ENCODE peak calls at places on chromosomes 1 and 21, in nine cellular contexts. One of them, this sample, is unnamed.

GRCh38 chr21:36747815-36748381 is 49.0 kb downstream of the SIM2 start:
- DNase-seq in uterus: no peak
- DNase-seq in cardiac fibroblast: peak
- DNase-seq in BJ: no peak
- DNase-seq in astrocyte of the spinal cord: no peak
- DNase-seq in GM23248: peak
- DNase-seq in PC-3: no peak
- DNase-seq in adrenal gland: peak
- DNase-seq in lung: no peak
- DNase-seq in this sample: no peak

GRCh38 chr1:19315378-19316206 is 3.5 kb downstream of the SLC66A1 start:
- DNase-seq in uterus: no peak
- DNase-seq in cardiac fibroblast: peak
- DNase-seq in BJ: no peak
- DNase-seq in astrocyte of the spinal cord: no peak
- DNase-seq in GM23248: peak
- DNase-seq in PC-3: peak
- DNase-seq in adrenal gland: no peak
- DNase-seq in lung: no peak
- DNase-seq in this sample: no peak

GRCh38 chr1:23570001-23570691 is 10.8 kb upstream of the ID3 start:
- DNase-seq in uterus: no peak
- DNase-seq in cardiac fibroblast: no peak
- DNase-seq in BJ: no peak
- DNase-seq in astrocyte of the spinal cord: no peak
- DNase-seq in GM23248: no peak
- DNase-seq in PC-3: no peak
- DNase-seq in adrenal gland: no peak
- DNase-seq in lung: no peak
- DNase-seq in this sample: no peak

GRCh38 chr21:45575993-45576837 is 34.0 kb upstream of the SLC19A1 start:
- DNase-seq in uterus: no peak
- DNase-seq in cardiac fibroblast: no peak
- DNase-seq in BJ: no peak
- DNase-seq in astrocyte of the spinal cord: no peak
- DNase-seq in GM23248: no peak
- DNase-seq in PC-3: no peak
- DNase-seq in adrenal gland: peak
- DNase-seq in lung: no peak
- DNase-seq in this sample: no peak

GRCh38 chr1:233393084-233393840 is 65.7 kb downstream of the MAP3K21 start:
- DNase-seq in uterus: no peak
- DNase-seq in cardiac fibroblast: no peak
- DNase-seq in BJ: no peak
- DNase-seq in astrocyte of the spinal cord: no peak
- DNase-seq in GM23248: no peak
- DNase-seq in PC-3: no peak
- DNase-seq in adrenal gland: no peak
- DNase-seq in lung: no peak
- DNase-seq in this sample: no peak

GRCh38 chr1:170678196-170678595 is 14.3 kb downstream of the PRRX1 start:
- DNase-seq in uterus: no peak
- DNase-seq in cardiac fibroblast: no peak
- DNase-seq in BJ: no peak
- DNase-seq in astrocyte of the spinal cord: no peak
- DNase-seq in GM23248: peak
- DNase-seq in PC-3: no peak
- DNase-seq in adrenal gland: no peak
- DNase-seq in lung: no peak
- DNase-seq in this sample: no peak

GRCh38 chr1:25917996-25918395 is 11.8 kb upstream of the STMN1 start:
- DNase-seq in uterus: no peak
- DNase-seq in cardiac fibroblast: no peak
- DNase-seq in BJ: no peak
- DNase-seq in astrocyte of the spinal cord: no peak
- DNase-seq in GM23248: no peak
- DNase-seq in PC-3: no peak
- DNase-seq in adrenal gland: no peak
- DNase-seq in lung: no peak
- DNase-seq in this sample: no peak

GRCh38 chr1:62515055-62515454 is 78.2 kb downstream of the USP1 start:
- DNase-seq in uterus: no peak
- DNase-seq in cardiac fibroblast: peak
- DNase-seq in BJ: no peak
- DNase-seq in astrocyte of the spinal cord: no peak
- DNase-seq in GM23248: peak
- DNase-seq in PC-3: no peak
- DNase-seq in adrenal gland: no peak
- DNase-seq in lung: no peak
- DNase-seq in this sample: no peak

GRCh38 chr1:903721-904270 is 19.9 kb upstream of the SAMD11 start:
- DNase-seq in uterus: peak
- DNase-seq in cardiac fibroblast: no peak
- DNase-seq in BJ: no peak
- DNase-seq in astrocyte of the spinal cord: no peak
- DNase-seq in GM23248: no peak
- DNase-seq in PC-3: no peak
- DNase-seq in adrenal gland: peak
- DNase-seq in lung: peak
- DNase-seq in this sample: no peak

GRCh38 chr1:67009792-67010191 is 44.2 kb downstream of the SLC35D1 start:
- DNase-seq in uterus: no peak
- DNase-seq in cardiac fibroblast: no peak
- DNase-seq in BJ: no peak
- DNase-seq in astrocyte of the spinal cord: no peak
- DNase-seq in GM23248: no peak
- DNase-seq in PC-3: no peak
- DNase-seq in adrenal gland: no peak
- DNase-seq in lung: no peak
- DNase-seq in this sample: no peak
- H3K4me3 ChIP-seq in uterus: no peak
- H3K4me3 ChIP-seq in cardiac fibroblast: no peak
- H3K4me3 ChIP-seq in BJ: no peak
- H3K4me3 ChIP-seq in astrocyte of the spinal cord: no peak
- H3K4me3 ChIP-seq in GM23248: no peak
- H3K4me3 ChIP-seq in PC-3: no peak
- H3K4me3 ChIP-seq in adrenal gland: no peak
- H3K4me3 ChIP-seq in lung: no peak
- H3K4me3 ChIP-seq in this sample: no peak

GRCh38 chr1:212471286-212471685 is 38.6 kb downstream of the NENF start:
- DNase-seq in uterus: no peak
- DNase-seq in cardiac fibroblast: no peak
- DNase-seq in BJ: no peak
- DNase-seq in astrocyte of the spinal cord: no peak
- DNase-seq in GM23248: no peak
- DNase-seq in PC-3: no peak
- DNase-seq in adrenal gland: no peak
- DNase-seq in lung: no peak
- DNase-seq in this sample: no peak
- H3K4me3 ChIP-seq in uterus: no peak
- H3K4me3 ChIP-seq in cardiac fibroblast: no peak
- H3K4me3 ChIP-seq in BJ: no peak
- H3K4me3 ChIP-seq in astrocyte of the spinal cord: no peak
- H3K4me3 ChIP-seq in GM23248: no peak
- H3K4me3 ChIP-seq in PC-3: no peak
- H3K4me3 ChIP-seq in adrenal gland: no peak
- H3K4me3 ChIP-seq in lung: no peak
- H3K4me3 ChIP-seq in this sample: no peak

GRCh38 chr1:8597455-8597854 is 220.0 kb downstream of the RERE start:
- DNase-seq in uterus: no peak
- DNase-seq in cardiac fibroblast: peak
- DNase-seq in BJ: no peak
- DNase-seq in astrocyte of the spinal cord: no peak
- DNase-seq in GM23248: peak
- DNase-seq in PC-3: no peak
- DNase-seq in adrenal gland: no peak
- DNase-seq in lung: no peak
- DNase-seq in this sample: no peak
- H3K4me3 ChIP-seq in uterus: no peak
- H3K4me3 ChIP-seq in cardiac fibroblast: no peak
- H3K4me3 ChIP-seq in BJ: no peak
- H3K4me3 ChIP-seq in astrocyte of the spinal cord: no peak
- H3K4me3 ChIP-seq in GM23248: peak
- H3K4me3 ChIP-seq in PC-3: no peak
- H3K4me3 ChIP-seq in adrenal gland: no peak
- H3K4me3 ChIP-seq in lung: no peak
- H3K4me3 ChIP-seq in this sample: no peak

DNA sequence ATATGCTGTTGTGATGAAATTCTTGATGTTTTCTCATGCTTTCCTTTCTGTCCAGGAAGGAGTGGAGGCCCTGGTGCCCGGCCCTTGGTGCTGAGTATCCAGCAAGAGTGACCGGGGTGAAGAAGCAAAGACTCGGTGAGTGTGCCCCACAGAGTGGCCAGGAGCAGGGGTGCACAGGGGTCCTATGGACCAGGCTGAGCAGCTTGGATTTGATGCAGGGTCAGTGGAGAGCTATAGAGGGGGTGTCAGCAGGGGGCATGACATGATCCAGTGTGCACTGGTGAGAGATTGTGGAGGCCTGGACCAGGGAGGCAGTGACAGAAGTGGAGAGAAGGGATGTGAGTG is 7.4 kb downstream of the PTPRF start:
- DNase-seq in uterus: no peak
- DNase-seq in cardiac fibroblast: no peak
- DNase-seq in BJ: no peak
- DNase-seq in astrocyte of the spinal cord: no peak
- DNase-seq in GM23248: no peak
- DNase-seq in PC-3: no peak
- DNase-seq in adrenal gland: no peak
- DNase-seq in lung: no peak
- DNase-seq in this sample: no peak
- H3K4me3 ChIP-seq in uterus: no peak
- H3K4me3 ChIP-seq in cardiac fibroblast: no peak
- H3K4me3 ChIP-seq in BJ: no peak
- H3K4me3 ChIP-seq in astrocyte of the spinal cord: no peak
- H3K4me3 ChIP-seq in GM23248: no peak
- H3K4me3 ChIP-seq in PC-3: no peak
- H3K4me3 ChIP-seq in adrenal gland: no peak
- H3K4me3 ChIP-seq in lung: no peak
- H3K4me3 ChIP-seq in this sample: no peak

GRCh38 chr1:6460349-6461236 is 5.4 kb downstream of the TNFRSF25 start:
- DNase-seq in uterus: no peak
- DNase-seq in cardiac fibroblast: no peak
- DNase-seq in BJ: no peak
- DNase-seq in astrocyte of the spinal cord: no peak
- DNase-seq in GM23248: no peak
- DNase-seq in PC-3: no peak
- DNase-seq in adrenal gland: no peak
- DNase-seq in lung: no peak
- DNase-seq in this sample: no peak
- H3K4me3 ChIP-seq in uterus: no peak
- H3K4me3 ChIP-seq in cardiac fibroblast: no peak
- H3K4me3 ChIP-seq in BJ: no peak
- H3K4me3 ChIP-seq in astrocyte of the spinal cord: no peak
- H3K4me3 ChIP-seq in GM23248: no peak
- H3K4me3 ChIP-seq in PC-3: no peak
- H3K4me3 ChIP-seq in adrenal gland: no peak
- H3K4me3 ChIP-seq in lung: no peak
- H3K4me3 ChIP-seq in this sample: no peak

This sample was measured in retinal pigment epithelial cell.